ENCODE peak calls at places on chromosome X, in ten cellular contexts. P, Y, E, A, H, W, L, K, U and I are unnamed samples.

GRCh38 chrX:27966955-27967354 is 14.3 kb downstream of the DCAF8L1 start:
- DNase-seq in A (no peak), P (no peak), E (no peak), W (no peak), K (peak; percentile 18), Y (no peak), U (peak; percentile 57), H (no peak), L (peak; percentile 34), I (no peak)

GRCh38 chrX:68462653-68463052 is 29.4 kb upstream of the OPHN1 start:
- DNase-seq in H (peak; percentile 22), E (peak; percentile 28), P (no peak), A (no peak), L (no peak), Y (no peak), W (peak; percentile 29), K (peak; percentile 11), U (peak; percentile 13), I (no peak)

GRCh38 chrX:18206657-18207056 is 14.0 kb downstream of the BEND2 start:
- DNase-seq in W (no peak), Y (no peak), U (no peak), P (no peak), A (no peak), E (no peak), L (no peak), K (no peak), H (no peak), I (no peak)

GRCh38 chrX:53445977-53446376 is 11.8 kb upstream of the HSD17B10 start:
- DNase-seq in E (peak; percentile 49), K (no peak), A (no peak), W (peak; percentile 45), P (no peak), Y (peak; percentile 44), H (peak; percentile 36), L (peak; percentile 44), U (no peak), I (peak; percentile 63)

GRCh38 chrX:1391370-1391706 is 575 bp downstream of the SLC25A6 start:
- DNase-seq in U (no peak), P (no peak), Y (no peak), W (peak; percentile 94), A (no peak), L (no peak), E (no peak), H (peak; percentile 97), K (no peak), I (peak; percentile 97)

GRCh38 chrX:123138473-123138872 is 45.6 kb upstream of the GRIA3 start:
- DNase-seq in A (no peak), H (no peak), K (peak; percentile 70), L (peak; percentile 34), Y (no peak), W (no peak), P (no peak), U (no peak), E (no peak), I (no peak)

GRCh38 chrX:152926279-152926678 is 28.4 kb downstream of the ZNF185 start:
- DNase-seq in Y (peak; percentile 37), P (no peak), A (no peak), E (peak; percentile 76), W (no peak), K (peak; percentile 50), U (peak; percentile 62), L (peak; percentile 68), H (peak; percentile 38), I (no peak)

GRCh38 chrX:35461164-35461563 is 337.0 kb upstream of the MAGEB16 start:
- DNase-seq in P (no peak), K (no peak), U (no peak), Y (no peak), E (no peak), L (no peak), H (no peak), A (no peak), W (no peak), I (no peak)

GRCh38 chrX:119817130-119817690 is 25.8 kb upstream of the RPL39 start:
- DNase-seq in W (no peak), Y (no peak), A (no peak), P (no peak), L (no peak), E (no peak), K (no peak), U (no peak), H (no peak), I (no peak)

GRCh38 chrX:55056820-55057690 is 17.8 kb upstream of the PAGE2B start:
- DNase-seq in P (no peak), Y (no peak), L (no peak), U (no peak), K (peak; percentile 55), H (no peak), W (no peak), A (no peak), E (no peak), I (no peak)

GRCh38 chrX:9438950-9439494 is 25.8 kb upstream of the TBL1X start:
- DNase-seq in E (no peak), A (no peak), W (no peak), K (no peak), H (no peak), Y (no peak), L (no peak), P (no peak), U (no peak), I (no peak)

GRCh38 chrX:1807301-1807731 is 192.5 kb downstream of the ASMT start:
- DNase-seq in P (no peak), A (no peak), W (peak; percentile 14), H (no peak), L (peak; percentile 13), K (peak; percentile 22), Y (no peak), E (peak; percentile 54), U (peak; percentile 32), I (peak; percentile 81)

GRCh38 chrX:16573781-16574180 is 76.2 kb upstream of the S100G start:
- DNase-seq in L (peak; percentile 40), K (peak; percentile 49), Y (no peak), A (no peak), P (no peak), E (no peak), U (no peak), H (no peak), W (no peak), I (no peak)

GRCh38 chrX:41542151-41542935 is 95.2 kb downstream of the NYX start:
- DNase-seq in E (no peak), H (no peak), P (no peak), L (no peak), U (no peak), A (no peak), W (no peak), Y (no peak), K (peak; percentile 22), I (no peak)

GRCh38 chrX:117010243-117010642 is 547.5 kb upstream of the CT83 start:
- DNase-seq in H (no peak), U (no peak), A (no peak), P (no peak), W (no peak), L (no peak), Y (no peak), K (no peak), E (no peak), I (no peak)

GRCh38 chrX:32530802-32531403 is 680.4 kb downstream of the DMD start:
- DNase-seq in W (peak; percentile 78), Y (no peak), H (peak; percentile 5), L (peak; percentile 20), A (no peak), E (no peak), K (peak; percentile 0), U (peak; percentile 24), P (no peak), I (no peak)

GRCh38 chrX:12991575-12991974 is 16.7 kb downstream of the TMSB4X start:
- DNase-seq in K (no peak), A (no peak), Y (no peak), P (no peak), U (no peak), E (no peak), W (no peak), L (no peak), H (no peak), I (no peak)

GRCh38 chrX:77597090-77597489 is 149.9 kb downstream of the FGF16 start:
- DNase-seq in Y (no peak), L (peak; percentile 8), U (peak; percentile 2), P (no peak), A (no peak), K (peak; percentile 31), W (peak; percentile 2), E (no peak), H (no peak), I (no peak)

GRCh38 chrX:119573840-119574393 is 446 bp upstream of the UBE2A start:
- DNase-seq in P (peak; percentile 17), U (no peak), E (peak; percentile 42), K (peak; percentile 31), W (peak; percentile 45), L (peak; percentile 32), A (peak; percentile 4), Y (no peak), H (peak; percentile 3), I (no peak)

GRCh38 chrX:114268643-114269042 is 315.2 kb upstream of the HTR2C start:
- DNase-seq in W (no peak), H (no peak), E (no peak), K (no peak), A (no peak), U (no peak), P (no peak), Y (no peak), L (no peak), I (no peak)
- TF ChIP-seq CTCF in W (no peak), H (no peak), E (no peak), K (no peak), A (no peak), U (no peak), P (no peak), Y (no peak), L (no peak), I (no peak)

GRCh38 chrX:107542500-107542899 is 85.8 kb upstream of the PRPS1 start:
- DNase-seq in A (no peak), U (no peak), W (no peak), K (peak; percentile 33), P (no peak), E (peak; percentile 65), L (peak; percentile 31), Y (peak; percentile 48), H (no peak), I (no peak)
- TF ChIP-seq CTCF in A (no peak), U (peak; percentile 30), W (peak; percentile 18), K (peak; percentile 13), P (no peak), E (peak; percentile 52), L (no peak), Y (no peak), H (no peak), I (no peak)

GRCh38 chrX:70554081-70554480 is 109.4 kb downstream of the DLG3 start:
- DNase-seq in P (no peak), L (peak; percentile 7), A (no peak), E (no peak), H (no peak), K (peak; percentile 2), Y (no peak), W (peak; percentile 7), U (peak; percentile 2), I (no peak)
- TF ChIP-seq CTCF in P (peak; percentile 27), L (no peak), A (no peak), E (peak; percentile 28), H (no peak), K (peak; percentile 16), Y (no peak), W (peak; percentile 22), U (no peak), I (no peak)

DNA sequence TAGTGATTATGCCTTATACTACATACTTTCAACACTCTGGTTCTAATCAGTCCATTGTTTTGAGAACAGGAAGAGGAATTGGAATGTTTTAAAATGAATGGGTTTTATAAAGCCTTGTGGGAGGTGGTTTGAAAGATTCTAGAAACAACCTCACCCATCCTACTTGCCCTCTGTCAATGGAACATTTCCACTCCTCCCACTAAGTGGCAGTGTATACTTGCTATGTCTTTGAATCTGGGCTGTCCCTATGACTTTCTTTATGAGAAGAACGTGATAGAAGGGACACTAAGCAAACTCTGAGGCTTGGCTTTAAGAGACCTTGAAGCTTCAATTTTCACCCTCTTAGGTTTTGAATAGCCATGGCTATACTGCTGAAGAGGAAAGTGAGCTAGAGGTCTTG is 611.2 kb downstream of the PPP4R3C start:
- DNase-seq in U (no peak), H (no peak), A (no peak), Y (no peak), K (no peak), E (no peak), P (no peak), L (peak; percentile 10), W (peak; percentile 40), I (no peak)
- TF ChIP-seq CTCF in U (no peak), H (no peak), A (no peak), Y (no peak), K (peak; percentile 15), E (peak; percentile 54), P (peak; percentile 30), L (peak; percentile 16), W (no peak), I (no peak)